ENCODE peak calls at places on chromosome 2, in six cellular contexts. I is stomach; M is astrocyte of the cerebellum; B is body of pancreas; G is CD8-positive, alpha-beta memory T cell; A is fibroblast of pulmonary artery. K is an unnamed sample.

GRCh38 chr2:58907644-58908043 is 666.5 kb upstream of the FANCL start:
- DNase-seq in I (no peak), M (no peak), B (no peak), G (no peak), A (no peak), K (no peak)

GRCh38 chr2:207385903-207386302 is 143.9 kb upstream of the CREB1 start:
- DNase-seq in I (no peak), M (peak; percentile 23), B (no peak), G (no peak), A (peak; percentile 76), K (no peak)

GRCh38 chr2:56001992-56002391 is 78.4 kb upstream of the EFEMP1 start:
- DNase-seq in I (no peak), M (no peak), B (no peak), G (no peak), A (peak; percentile 58), K (no peak)

GRCh38 chr2:100982431-100982861 is 19.6 kb upstream of the RPL31 start:
- DNase-seq in I (no peak), M (no peak), B (no peak), G (no peak), A (no peak), K (no peak)

GRCh38 chr2:231583982-231584381 is 8.7 kb upstream of the TEX44 start:
- DNase-seq in I (no peak), M (no peak), B (no peak), G (no peak), A (no peak), K (no peak)

GRCh38 chr2:84807063-84807485 is 73.8 kb downstream of the TRABD2A start:
- DNase-seq in I (peak; percentile 60), M (peak; percentile 99), B (peak; percentile 24), G (no peak), A (peak; percentile 96), K (no peak)

GRCh38 chr2:53129851-53130250 is 637.8 kb upstream of the CHAC2 start:
- DNase-seq in I (no peak), M (peak; percentile 74), B (no peak), G (no peak), A (peak; percentile 80), K (no peak)

GRCh38 chr2:54741250-54741649 is 17.8 kb downstream of the EML6 start:
- DNase-seq in I (no peak), M (no peak), B (no peak), G (no peak), A (no peak), K (no peak)

GRCh38 chr2:70391988-70392387 is 90.1 kb upstream of the FAM136A start:
- DNase-seq in I (no peak), M (no peak), B (no peak), G (no peak), A (no peak), K (no peak)

GRCh38 chr2:39632871-39633270 is 32.8 kb upstream of the TMEM178A start:
- DNase-seq in I (no peak), M (peak; percentile 95), B (no peak), G (no peak), A (peak; percentile 96), K (no peak)

GRCh38 chr2:70616168-70616694 is 62.6 kb upstream of the TGFA start:
- DNase-seq in I (no peak), M (no peak), B (no peak), G (no peak), A (no peak), K (peak; percentile 73)

GRCh38 chr2:85575739-85576138 is 1.6 kb upstream of the VAMP8 start:
- DNase-seq in I (no peak), M (no peak), B (no peak), G (no peak), A (no peak), K (no peak)

GRCh38 chr2:222756951-222757645 is 85.6 kb downstream of the MOGAT1 start:
- DNase-seq in I (no peak), M (no peak), B (no peak), G (no peak), A (peak; percentile 49), K (no peak)

GRCh38 chr2:130827502-130828251 is 9.0 kb upstream of the ARHGEF4 start:
- DNase-seq in I (no peak), M (peak; percentile 80), B (no peak), G (no peak), A (peak; percentile 44), K (no peak)

GRCh38 chr2:186822323-186822722 is 26.6 kb downstream of the ZSWIM2 start:
- DNase-seq in I (no peak), M (no peak), B (no peak), G (no peak), A (no peak), K (no peak)

GRCh38 chr2:201990069-201990468 is 43.6 kb upstream of the FZD7 start:
- DNase-seq in I (no peak), M (no peak), B (no peak), G (no peak), A (no peak), K (no peak)

GRCh38 chr2:214577769-214578168 is 166.9 kb downstream of the VWC2L start:
- DNase-seq in I (no peak), M (no peak), B (no peak), G (no peak), A (no peak), K (no peak)

DNA sequence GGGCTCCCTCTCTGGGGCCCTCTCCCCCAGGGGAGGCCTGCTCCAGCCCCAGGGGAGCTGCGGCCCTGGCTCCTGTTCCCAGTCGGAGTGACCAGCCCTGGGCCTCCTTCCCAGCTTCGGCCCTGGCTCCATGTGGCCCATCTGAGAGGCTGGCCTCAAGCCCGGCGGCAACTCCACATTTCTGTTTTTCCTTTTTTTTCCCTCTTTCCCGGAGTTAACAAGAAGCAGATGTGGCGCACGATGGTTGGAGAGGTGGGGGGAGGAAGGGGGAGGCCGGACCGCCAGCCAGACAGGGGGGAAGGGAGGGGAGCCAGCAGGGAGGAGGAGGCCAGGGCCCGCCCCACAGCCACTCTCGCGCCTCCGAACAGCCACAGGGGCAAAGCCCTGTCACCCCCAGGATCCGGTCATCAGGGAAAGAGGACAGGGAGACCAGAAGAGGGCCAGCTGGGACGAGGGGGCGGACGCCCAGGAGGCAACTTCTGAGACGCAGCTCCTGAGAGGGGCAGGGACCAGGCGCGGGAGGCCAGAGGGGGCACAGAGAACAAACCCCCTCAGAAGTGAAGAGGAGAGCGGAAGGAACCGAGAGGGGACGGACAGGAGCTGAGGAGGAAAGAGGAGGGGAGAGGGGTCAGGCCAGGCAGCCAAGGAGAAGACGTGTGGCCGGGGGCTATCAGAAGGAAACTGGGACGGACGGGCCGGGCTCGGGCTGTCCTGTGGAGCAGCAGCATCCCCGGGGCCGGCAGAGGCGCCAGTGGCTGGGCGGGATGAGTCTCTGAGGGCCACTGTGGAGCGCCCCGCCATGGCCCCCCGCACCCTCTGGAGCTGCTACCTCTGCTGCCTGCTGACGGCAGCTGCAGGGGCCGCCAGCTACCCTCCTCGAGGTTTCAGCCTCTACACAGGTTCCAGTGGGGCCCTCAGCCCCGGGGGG is at the start of gene EMILIN1:
- DNase-seq in I (peak; percentile 45), M (peak; percentile 94), B (no peak), G (no peak), A (peak; percentile 97), K (no peak)
- H3K4me3 ChIP-seq in I (peak within 1 kb of the TSS; percentile 60), M (peak within 1 kb of the TSS; percentile 63), B (no peak within 1 kb of the TSS), G (no peak within 1 kb of the TSS), A (peak within 1 kb of the TSS; percentile 90), K (peak within 1 kb of the TSS; percentile 24)

DNA sequence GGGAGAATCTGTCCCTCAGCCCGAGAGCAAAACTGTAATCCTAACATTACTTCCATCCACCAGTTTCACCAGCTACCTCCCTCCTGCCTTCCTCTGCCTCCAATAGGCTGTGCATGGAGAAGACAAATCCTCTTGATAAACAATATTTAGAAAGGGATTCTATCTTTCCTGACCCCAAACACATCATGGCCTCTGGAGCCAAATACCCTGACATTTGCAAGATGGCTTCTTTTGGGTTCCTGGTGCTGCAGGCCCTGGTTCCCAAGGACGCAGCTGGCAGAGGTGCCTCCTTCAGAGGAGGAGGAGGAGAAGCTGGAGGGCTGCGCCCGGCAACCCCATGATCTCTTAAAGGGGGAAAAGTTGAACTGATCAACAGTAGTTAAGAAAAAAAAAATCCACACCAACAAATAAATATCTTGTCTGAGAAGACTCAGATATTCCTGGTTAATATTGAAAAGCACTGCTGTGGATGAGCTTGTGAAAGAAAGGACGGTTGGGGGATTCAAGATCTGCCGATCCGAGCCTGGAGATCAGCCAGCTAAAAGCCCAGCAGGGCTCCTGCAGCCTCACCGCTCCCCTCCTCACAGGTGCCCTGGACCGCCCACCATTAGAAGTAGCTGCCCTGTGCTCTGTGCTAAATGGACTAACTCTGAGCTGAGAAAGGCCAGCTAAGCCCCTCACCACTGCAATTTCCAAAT is 116.8 kb downstream of the MSH2 start:
- DNase-seq in I (no peak), M (no peak), B (no peak), G (no peak), A (no peak), K (no peak)
- H3K4me3 ChIP-seq in I (no peak overlapping the region), M (no peak overlapping the region), B (no peak overlapping the region), G (peak overlapping the region; percentile 47), A (no peak overlapping the region), K (no peak overlapping the region)

DNA sequence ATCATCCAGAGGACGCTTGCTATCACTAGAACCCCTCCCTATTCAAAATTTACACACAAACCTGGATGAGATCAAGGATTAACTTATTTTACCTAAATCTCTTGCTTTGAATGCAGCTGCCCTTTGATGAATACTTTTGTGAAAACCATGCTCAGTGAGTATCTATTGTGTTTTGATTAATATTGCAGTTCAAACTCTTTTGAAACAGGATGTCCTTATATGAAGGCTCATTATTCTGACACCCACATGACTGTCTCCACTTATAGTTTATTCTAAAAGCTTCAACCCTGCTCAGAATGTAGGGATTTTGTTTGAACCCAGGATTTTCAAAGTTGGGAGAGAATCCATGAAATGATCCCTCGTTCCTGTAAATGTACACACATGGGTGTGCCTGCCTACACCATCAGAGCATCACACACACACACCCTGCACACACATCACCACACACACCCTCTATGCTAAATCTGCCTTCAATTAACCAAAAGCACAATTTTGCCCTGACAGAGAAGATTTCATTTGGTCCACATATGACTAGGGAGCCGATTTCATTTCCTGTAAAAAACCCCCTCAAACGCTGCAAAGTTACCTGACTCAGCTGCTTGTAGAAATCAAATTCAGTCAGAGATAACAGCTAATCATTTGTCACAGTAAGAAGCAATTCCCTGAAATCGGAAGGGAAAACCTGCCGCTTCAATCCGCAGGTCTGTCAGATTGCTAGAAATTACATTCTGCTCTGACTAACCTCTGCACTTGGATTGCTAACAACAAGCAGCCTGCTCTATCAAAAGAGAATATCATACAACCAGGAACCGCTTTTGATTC is 65.2 kb downstream of the ZEB2 start:
- DNase-seq in I (no peak), M (no peak), B (no peak), G (no peak), A (no peak), K (no peak)
- H3K4me3 ChIP-seq in I (no peak overlapping the region), M (no peak overlapping the region), B (no peak overlapping the region), G (no peak overlapping the region), A (no peak overlapping the region), K (no peak overlapping the region)

GRCh38 chr2:240560084-240560479 is at the start of gene DUSP28:
- DNase-seq in I (peak; percentile 95), M (no peak), B (peak; percentile 93), G (peak; percentile 88), A (peak; percentile 88), K (peak; percentile 89)

GRCh38 chr2:240559271-240559670 is 886 bp upstream of the DUSP28 start:
- DNase-seq in I (no peak), M (no peak), B (no peak), G (no peak), A (no peak), K (no peak)

GRCh38 chr2:240557101-240557751 is 562 bp downstream of the ANKMY1 start:
- DNase-seq in I (no peak), M (no peak), B (peak; percentile 18), G (no peak), A (no peak), K (no peak)

GRCh38 chr2:240557808-240558207 is at the start of gene ANKMY1:
- DNase-seq in I (peak; percentile 70), M (no peak), B (peak; percentile 62), G (peak; percentile 53), A (peak; percentile 75), K (peak; percentile 69)

GRCh38 chr2:240558229-240558885 is 569 bp upstream of the ANKMY1 start:
- DNase-seq in I (no peak), M (no peak), B (no peak), G (no peak), A (no peak), K (no peak)
- H3K4me3 ChIP-seq in I (peak overlapping the region; percentile 46), M (peak overlapping the region; percentile 46), B (no peak overlapping the region), G (no peak overlapping the region), A (peak overlapping the region; percentile 53), K (no peak overlapping the region)

K was measured in small intestine.